ENCODE peak calls at places on chromosome 7, in nine cellular contexts. S is T1000; X is stimulated activated CD4-positive, alpha-beta T cell treated with anti-CD3 and anti-CD28 coated beads, Interleukin-1b, Interleukin-23, amount 100 ng/mL, for 24 hours; G is H9; H is stimulated activated naive CD4-positive, alpha-beta T cell; J is Right ventricle myocardium superior; Z is stomach; I is IMR-90; O is LHCN-M2. Q is an unnamed sample.

GRCh38 chr7:133512560-133512959 is 259.7 kb downstream of the EXOC4 start:
- DNase-seq in G (no peak), X (no peak), J (no peak), O (peak), S (peak), H (no peak), I (peak), Z (no peak), Q (no peak)

GRCh38 chr7:157432957-157433576 is 96.3 kb downstream of the DNAJB6 start:
- DNase-seq in X (peak), S (no peak), Z (peak), O (no peak), H (peak), G (peak), I (peak), J (peak), Q (no peak)

GRCh38 chr7:412731-413356 is 106.8 kb downstream of the PDGFA start:
- DNase-seq in J (no peak), H (no peak), S (no peak), Z (no peak), I (no peak), O (no peak), X (no peak), G (no peak), Q (no peak)

GRCh38 chr7:114879554-114879953 is 42.3 kb upstream of the MDFIC start:
- DNase-seq in O (peak), J (no peak), H (no peak), S (no peak), X (no peak), G (no peak), Z (no peak), I (peak), Q (no peak)

GRCh38 chr7:15874774-15875173 is 188.3 kb upstream of the MEOX2 start:
- DNase-seq in O (no peak), J (no peak), S (no peak), Z (no peak), I (no peak), G (no peak), X (no peak), H (no peak), Q (no peak)

GRCh38 chr7:41685684-41686083 is 17.2 kb downstream of the INHBA start:
- DNase-seq in O (peak), I (peak), S (no peak), Z (no peak), G (no peak), H (no peak), J (no peak), X (no peak), Q (no peak)

GRCh38 chr7:127251458-127252379 is 1.0 kb downstream of the GRM8 start:
- DNase-seq in G (peak), H (no peak), I (no peak), S (no peak), J (no peak), O (no peak), Z (no peak), X (no peak), Q (no peak)

GRCh38 chr7:10646249-10646648 is 327.4 kb upstream of the PHF14 start:
- DNase-seq in O (no peak), I (no peak), S (no peak), X (no peak), G (no peak), J (no peak), Z (no peak), H (no peak), Q (no peak)

GRCh38 chr7:471191-471865 is 48.3 kb downstream of the PDGFA start:
- DNase-seq in O (no peak), S (no peak), I (no peak), H (no peak), Z (no peak), J (no peak), G (no peak), X (no peak), Q (no peak)

GRCh38 chr7:102991540-102992214 is 78.9 kb downstream of the LRRC17 start:
- DNase-seq in J (no peak), X (no peak), S (peak), H (no peak), Z (peak), O (peak), G (no peak), I (peak), Q (peak)

GRCh38 chr7:26091933-26092332 is 60.1 kb upstream of the NFE2L3 start:
- DNase-seq in J (no peak), Z (no peak), I (peak), S (no peak), H (no peak), O (no peak), X (no peak), G (no peak), Q (no peak)

GRCh38 chr7:40200791-40201190 is 66.0 kb downstream of the SUGCT start:
- DNase-seq in S (no peak), Z (no peak), I (peak), J (no peak), O (peak), X (no peak), H (no peak), G (no peak), Q (no peak)

GRCh38 chr7:16933296-16934248 is 51.8 kb upstream of the AGR3 start:
- DNase-seq in X (no peak), S (no peak), O (no peak), H (no peak), I (no peak), G (no peak), J (peak), Z (no peak), Q (no peak)

GRCh38 chr7:13946181-13946580 is 43.3 kb downstream of the ETV1 start:
- DNase-seq in H (no peak), O (peak), G (no peak), J (no peak), X (no peak), I (peak), Z (no peak), S (no peak), Q (no peak)

GRCh38 chr7:75033064-75033463 is 40.5 kb downstream of the RCC1L start:
- DNase-seq in X (no peak), J (no peak), S (no peak), O (no peak), I (no peak), G (peak), Z (no peak), H (no peak), Q (no peak)

GRCh38 chr7:66055321-66055956 is 20.2 kb upstream of the ASL start:
- DNase-seq in J (no peak), G (no peak), X (no peak), Z (no peak), S (no peak), O (peak), H (no peak), I (peak), Q (no peak)

GRCh38 chr7:130145424-130146106 is 59.6 kb downstream of the TMEM209 start:
- DNase-seq in X (no peak), G (no peak), O (no peak), S (no peak), H (no peak), Z (no peak), I (no peak), J (no peak), Q (no peak)

GRCh38 chr7:55144333-55144954 is 125.6 kb downstream of the EGFR start:
- DNase-seq in X (no peak), J (no peak), I (no peak), G (peak), H (no peak), Z (no peak), O (no peak), S (no peak), Q (no peak)

GRCh38 chr7:137970263-137970975 is 31.5 kb downstream of the CREB3L2 start:
- DNase-seq in O (peak), Z (peak), H (no peak), I (peak), S (peak), X (no peak), J (peak), G (no peak), Q (no peak)

GRCh38 chr7:101169838-101170531 is 4.6 kb upstream of the VGF start:
- DNase-seq in I (peak), J (peak), X (peak), Z (peak), G (peak), O (peak), H (peak), S (peak), Q (no peak)

GRCh38 chr7:106075937-106076336 is 36.2 kb downstream of the SYPL1 start:
- DNase-seq in Z (no peak), X (no peak), O (no peak), H (no peak), S (no peak), I (no peak), J (no peak), G (no peak), Q (no peak)

GRCh38 chr7:30249986-30250774 is 34.2 kb upstream of the ZNRF2 start:
- DNase-seq in J (no peak), S (no peak), X (no peak), H (no peak), O (no peak), G (no peak), I (no peak), Z (no peak), Q (no peak)

GRCh38 chr7:151339651-151340377 is 1.8 kb upstream of the NUB1 start:
- DNase-seq in J (no peak), G (no peak), Z (no peak), I (no peak), X (no peak), S (no peak), H (no peak), O (no peak), Q (no peak)

GRCh38 chr7:29898301-29898700 is 91.3 kb downstream of the SCRN1 start:
- DNase-seq in G (no peak), Z (no peak), O (no peak), H (no peak), X (no peak), I (no peak), S (no peak), J (no peak), Q (no peak)

GRCh38 chr7:32501522-32501921 is 6.2 kb downstream of the AVL9 start:
- DNase-seq in G (no peak), S (no peak), H (no peak), Z (no peak), X (no peak), I (peak), O (peak), J (no peak), Q (no peak)

GRCh38 chr7:149883452-149883861 is 9.7 kb downstream of the ATP6V0E2 start:
- DNase-seq in J (peak), X (no peak), I (peak), O (peak), S (no peak), G (peak), Z (peak), H (peak), Q (no peak)

GRCh38 chr7:125386211-125386610 is 456.6 kb upstream of the POT1 start:
- DNase-seq in X (no peak), Z (no peak), H (no peak), G (no peak), J (no peak), S (no peak), I (no peak), O (no peak), Q (no peak)

GRCh38 chr7:22633954-22634474 is 93.0 kb upstream of the IL6 start:
- DNase-seq in J (no peak), X (no peak), O (no peak), Z (no peak), H (no peak), I (no peak), G (no peak), S (no peak), Q (peak)

GRCh38 chr7:85471740-85472139 is 284.9 kb upstream of the SEMA3D start:
- DNase-seq in S (no peak), G (no peak), Z (no peak), J (no peak), H (no peak), O (no peak), I (peak), X (no peak), Q (no peak)

GRCh38 chr7:143172354-143172753 is 10.9 kb upstream of the TAS2R39 start:
- DNase-seq in H (no peak), O (peak), J (peak), X (no peak), I (no peak), S (no peak), G (no peak), Z (peak), Q (peak)

GRCh38 chr7:48112431-48113165 is 23.5 kb downstream of the UPP1 start:
- DNase-seq in O (peak), G (no peak), H (no peak), X (no peak), I (peak), Z (no peak), J (no peak), S (no peak), Q (no peak)

GRCh38 chr7:15720849-15721471 is 34.5 kb upstream of the MEOX2 start:
- DNase-seq in G (no peak), I (peak), S (no peak), O (peak), J (no peak), X (no peak), H (no peak), Z (no peak), Q (peak)

GRCh38 chr7:12926236-12926635 is 238.8 kb downstream of the ARL4A start:
- DNase-seq in Z (no peak), X (no peak), G (no peak), S (no peak), I (no peak), H (no peak), J (no peak), O (no peak), Q (no peak)

GRCh38 chr7:132239422-132239994 is 336.8 kb downstream of the PLXNA4 start:
- DNase-seq in O (no peak), H (no peak), Z (no peak), I (no peak), G (no peak), X (no peak), S (no peak), J (no peak), Q (peak)